ENCODE peak calls at places on chromosomes 7 and 10, in six cellular contexts. G is astrocyte of the spinal cord, F is PC-3, X is upper lobe of right lung, W is HCT116, Z is fibroblast of mammary gland. P is an unnamed sample.
A peak's percentile ranks its signal among the peaks of the same experiment; 100 is the strongest.

GRCh38 chr7:378551-379455 is 88.8 kb downstream of the FOXL3 start:
- DNase-seq in G (no peak), F (no peak), X (peak; percentile 81), W (no peak), Z (no peak), P (no peak)

GRCh38 chr7:71752171-71752935 is 620.4 kb downstream of the GALNT17 start:
- DNase-seq in G (no peak), F (peak; percentile 37), X (peak; percentile 85), W (no peak), Z (no peak), P (no peak)

GRCh38 chr7:104410742-104411141 is 82.3 kb downstream of the LHFPL3 start:
- DNase-seq in G (no peak), F (no peak), X (no peak), W (no peak), Z (no peak), P (no peak)

GRCh38 chr7:41760293-41760692 is 57.4 kb upstream of the INHBA start:
- DNase-seq in G (no peak), F (no peak), X (no peak), W (no peak), Z (no peak), P (no peak)

GRCh38 chr7:98771519-98772241 is 98.1 kb downstream of the TMEM130 start:
- DNase-seq in G (peak; percentile 49), F (no peak), X (no peak), W (no peak), Z (peak; percentile 73), P (peak; percentile 39)

GRCh38 chr7:27808626-27809025 is 68.7 kb downstream of the TAX1BP1 start:
- DNase-seq in G (peak; percentile 76), F (peak; percentile 28), X (no peak), W (no peak), Z (peak; percentile 80), P (peak; percentile 84)

GRCh38 chr10:125169915-125170314 is 9.6 kb upstream of the CTBP2 start:
- DNase-seq in G (no peak), F (no peak), X (no peak), W (no peak), Z (no peak), P (no peak)

GRCh38 chr10:91367127-91367531 is 43.0 kb upstream of the HECTD2 start:
- DNase-seq in G (no peak), F (no peak), X (no peak), W (no peak), Z (peak; percentile 30), P (no peak)

GRCh38 chr7:29400435-29400834 is 163.2 kb upstream of the PRR15 start:
- DNase-seq in G (no peak), F (no peak), X (no peak), W (no peak), Z (no peak), P (no peak)

GRCh38 chr10:31100662-31101061 is 69.0 kb upstream of the ZNF438 start:
- DNase-seq in G (no peak), F (no peak), X (no peak), W (no peak), Z (no peak), P (no peak)

GRCh38 chr7:1562126-1562525 is 6.1 kb upstream of the TMEM184A start:
- DNase-seq in G (no peak), F (no peak), X (no peak), W (no peak), Z (no peak), P (no peak)

GRCh38 chr10:116721048-116721897 is 21.1 kb downstream of the HSPA12A start:
- DNase-seq in G (no peak), F (no peak), X (no peak), W (no peak), Z (no peak), P (no peak)

GRCh38 chr10:76774987-76775603 is 862.5 kb downstream of the KCNMA1 start:
- DNase-seq in G (no peak), F (no peak), X (no peak), W (no peak), Z (no peak), P (no peak)

GRCh38 chr7:18626717-18627116 is 131.2 kb downstream of the HDAC9 start:
- DNase-seq in G (no peak), F (no peak), X (no peak), W (no peak), Z (no peak), P (peak; percentile 12)

GRCh38 chr10:76191371-76191770 is 759.9 kb downstream of the LRMDA start:
- DNase-seq in G (no peak), F (no peak), X (no peak), W (no peak), Z (no peak), P (no peak)

GRCh38 chr10:57294698-57295097 is 933.6 kb upstream of the ZWINT start:
- DNase-seq in G (no peak), F (no peak), X (no peak), W (no peak), Z (no peak), P (no peak)

GRCh38 chr10:95354130-95354529 is 63.3 kb upstream of the PDLIM1 start:
- DNase-seq in G (no peak), F (no peak), X (no peak), W (no peak), Z (no peak), P (no peak)

GRCh38 chr7:130913721-130914588 is 179.9 kb upstream of the KLF14 start:
- DNase-seq in G (no peak), F (no peak), X (no peak), W (no peak), Z (no peak), P (no peak)

GRCh38 chr10:96642973-96643372 is 56.2 kb upstream of the TM9SF3 start:
- DNase-seq in G (peak; percentile 29), F (peak; percentile 40), X (peak; percentile 84), W (peak; percentile 31), Z (peak; percentile 18), P (no peak)

GRCh38 chr10:72311667-72312066 is 37.9 kb downstream of the DDIT4 start:
- DNase-seq in G (no peak), F (no peak), X (no peak), W (no peak), Z (no peak), P (no peak)

GRCh38 chr7:41710838-41711237 is 7.9 kb upstream of the INHBA start:
- DNase-seq in G (no peak), F (no peak), X (no peak), W (no peak), Z (no peak), P (no peak)

DNA sequence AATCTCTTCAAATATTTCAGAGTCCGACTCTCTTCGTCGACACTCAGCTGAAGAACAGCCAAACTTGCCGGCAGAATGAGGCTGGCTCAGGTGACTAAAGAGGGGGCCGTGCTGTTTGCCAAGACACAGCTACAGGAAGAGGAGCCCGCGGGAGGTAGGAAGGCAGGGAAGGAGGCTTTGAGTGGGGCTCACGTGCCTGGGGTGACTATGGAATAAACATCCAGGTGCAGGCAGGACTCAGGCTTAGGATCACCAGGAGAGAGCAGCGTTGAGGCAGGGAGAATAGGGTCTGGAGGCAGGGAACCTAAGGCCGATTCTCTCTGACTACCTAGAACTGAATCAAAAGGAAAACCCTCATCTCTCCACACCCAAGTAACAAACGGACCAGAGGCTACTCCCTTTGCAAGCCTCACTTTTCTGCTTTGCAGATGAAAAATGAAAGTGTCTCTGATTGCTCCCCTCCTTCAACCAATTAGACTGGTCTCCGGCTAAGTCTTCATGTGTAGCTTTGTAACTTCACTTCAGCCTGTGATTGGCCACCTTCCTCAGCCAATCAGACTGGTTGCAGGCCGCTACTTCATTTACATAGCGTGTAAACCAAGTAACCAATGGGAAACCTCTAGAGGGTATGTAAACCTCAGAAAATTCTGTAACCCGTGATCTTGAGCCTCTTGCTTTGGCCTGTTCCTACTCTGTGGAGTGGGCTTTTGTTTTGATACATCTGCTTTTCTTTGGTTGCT is 19.7 kb upstream of the BNIP3 start:
- DNase-seq in G (peak; percentile 32), F (peak; percentile 43), X (peak; percentile 79), W (no peak), Z (peak; percentile 72), P (peak; percentile 38)
- TF ChIP-seq CTCF in G (no peak), F (peak; percentile 42), X (no peak), W (peak; percentile 22), Z (peak; percentile 7), P (no peak)

DNA sequence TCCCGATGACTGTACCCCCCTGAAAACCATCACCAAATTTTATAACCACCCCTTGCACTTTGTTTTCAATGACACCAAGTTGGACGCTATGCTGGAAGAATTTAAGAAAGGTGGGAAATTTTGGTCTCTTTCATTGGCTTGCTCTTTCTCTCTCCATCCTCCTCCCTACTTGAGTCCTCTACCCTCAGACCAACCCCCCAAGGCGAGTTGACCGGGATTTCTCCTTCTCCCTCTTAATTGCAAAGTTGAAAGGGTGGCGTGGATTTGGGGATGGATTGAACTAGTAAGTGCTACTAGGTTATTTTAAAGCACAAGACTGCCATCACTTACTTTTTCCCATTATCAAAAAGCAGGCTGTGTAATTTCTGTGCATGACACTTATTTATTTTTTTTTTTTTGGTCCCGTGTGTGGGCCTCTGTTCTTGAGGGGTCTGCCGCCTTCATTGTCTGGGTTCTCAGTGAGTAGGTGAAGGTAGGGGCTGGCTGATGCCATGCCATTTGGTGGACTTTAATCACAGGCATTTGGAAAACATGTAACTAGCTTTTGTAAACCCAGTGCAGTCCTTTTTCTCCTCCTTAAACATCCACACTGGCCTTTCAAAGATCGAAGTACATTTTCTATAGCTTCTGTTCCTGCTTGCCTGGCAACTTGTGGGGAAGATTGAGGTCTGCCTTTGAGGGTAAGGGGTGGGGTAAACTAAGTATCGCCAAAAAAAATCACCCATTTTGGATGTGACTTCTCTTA is 2.1 kb downstream of the CNNM2 start:
- DNase-seq in G (no peak), F (no peak), X (no peak), W (no peak), Z (no peak), P (peak; percentile 14)
- H3K4me3 ChIP-seq in G (peak overlapping the region; percentile 87), F (peak overlapping the region; percentile 85), X (peak overlapping the region; percentile 93), W (no peak overlapping the region), Z (peak overlapping the region; percentile 19), P (peak overlapping the region; percentile 94)

DNA sequence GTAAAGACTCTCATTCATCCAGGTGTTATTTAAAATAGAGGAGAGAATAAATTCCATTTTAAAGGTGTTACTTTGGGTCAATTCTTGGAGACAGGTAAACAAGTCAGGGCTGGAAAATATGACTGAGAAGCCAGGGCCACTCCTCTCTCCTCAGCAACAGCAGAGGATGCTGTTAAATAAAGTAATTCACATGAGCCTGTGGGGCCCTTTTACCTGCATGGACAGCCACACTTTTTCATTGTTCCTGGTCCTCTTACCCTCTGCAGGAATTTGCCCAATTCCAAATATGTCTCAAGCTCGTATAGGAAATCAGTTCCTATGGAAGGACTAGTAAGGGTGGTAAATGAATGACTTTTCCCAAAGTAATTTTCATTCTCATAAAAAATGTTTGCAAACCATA is 420.1 kb upstream of the KLF6 start:
- DNase-seq in G (no peak), F (no peak), X (no peak), W (no peak), Z (no peak), P (no peak)
- TF ChIP-seq CTCF in G (no peak), F (no peak), X (no peak), W (no peak), Z (no peak), P (no peak)

DNA sequence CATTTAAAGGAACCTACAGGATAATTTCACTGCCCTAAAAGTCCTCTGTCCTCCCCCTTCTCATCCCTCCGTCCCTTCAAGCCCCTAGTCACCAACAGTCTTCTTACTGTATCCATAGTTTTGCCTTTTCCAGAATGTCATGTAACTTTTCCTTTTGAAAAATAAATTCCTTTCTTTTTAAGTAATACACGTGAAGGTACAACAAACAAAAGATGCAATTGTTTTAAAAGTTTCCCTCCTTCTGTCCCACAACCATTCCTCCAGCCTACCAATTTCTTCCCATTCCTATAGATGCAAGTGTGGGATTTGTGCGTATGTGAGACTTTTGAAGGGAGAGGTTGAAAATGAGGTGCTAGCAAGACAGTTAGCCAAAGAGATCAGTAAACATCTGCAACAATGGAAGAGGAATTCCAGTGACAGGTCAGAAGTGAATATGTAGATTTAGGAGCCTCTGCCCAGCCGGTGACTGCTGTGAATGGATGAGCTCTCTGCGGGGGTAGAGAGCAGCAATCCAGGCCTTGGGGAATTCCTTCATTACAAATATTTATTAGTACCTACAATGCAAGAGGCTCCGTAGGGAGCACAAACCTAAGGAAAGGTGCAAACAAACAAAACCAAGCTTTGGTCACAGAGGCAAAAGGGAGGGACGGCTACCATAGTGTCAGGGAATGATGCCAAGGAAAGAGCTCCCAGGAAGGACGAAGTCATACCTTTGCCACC is 243.6 kb downstream of the SKIDA1 start:
- DNase-seq in G (no peak), F (no peak), X (no peak), W (no peak), Z (no peak), P (no peak)
- H3K4me3 ChIP-seq in G (no peak overlapping the region), F (no peak overlapping the region), X (no peak overlapping the region), W (no peak overlapping the region), Z (no peak overlapping the region), P (no peak overlapping the region)